ENCODE peak calls at places on chromosomes 5 and 9, in four cellular contexts. Z, K, O and I are unnamed samples.

GRCh38 chr5:61327761-61328753 is 4.0 kb upstream of the ZSWIM6 start:
- DNase-seq in K (peak; percentile 48), Z (peak; percentile 13), O (no peak), I (peak; percentile 95)

GRCh38 chr5:92391-93220 is 638 bp downstream of the PLEKHG4B start:
- DNase-seq in K (no peak), Z (no peak), O (peak; percentile 84), I (no peak)

GRCh38 chr9:9998491-9999287 is 614.1 kb downstream of the PTPRD start:
- DNase-seq in K (no peak), O (peak; percentile 26), Z (no peak), I (no peak)

GRCh38 chr5:6744841-6745705 is 31.8 kb downstream of the TENT4A start:
- DNase-seq in O (no peak), Z (no peak), K (no peak), I (no peak)

GRCh38 chr9:31259824-31260223 is 1124.6 kb upstream of the ACO1 start:
- DNase-seq in O (no peak), K (no peak), Z (no peak), I (no peak)

GRCh38 chr5:176743828-176744583 is 66.4 kb upstream of the UNC5A start:
- DNase-seq in O (peak; percentile 26), Z (no peak), K (no peak), I (no peak)

GRCh38 chr9:4741365-4742031 is 496 bp upstream of the AK3 start:
- DNase-seq in Z (peak; percentile 38), K (no peak), O (no peak), I (no peak)

GRCh38 chr5:131160134-131160533 is 4.9 kb downstream of the HINT1 start:
- DNase-seq in K (no peak), Z (no peak), O (no peak), I (no peak)

GRCh38 chr9:119968837-119969707 is 599.8 kb upstream of the BRINP1 start:
- DNase-seq in Z (peak; percentile 72), O (peak; percentile 76), K (no peak), I (peak; percentile 61)

GRCh38 chr9:119026120-119026519 is 343.1 kb downstream of the BRINP1 start:
- DNase-seq in K (no peak), Z (no peak), O (peak; percentile 16), I (no peak)

GRCh38 chr5:139287890-139288635 is 5.5 kb upstream of the MATR3 start:
- DNase-seq in Z (no peak), O (no peak), K (no peak), I (no peak)

GRCh38 chr9:133476531-133476930 is 2.4 kb downstream of the SLC2A6 start:
- DNase-seq in O (no peak), Z (no peak), K (no peak), I (peak; percentile 24)

GRCh38 chr9:133531293-133531692 is 3.2 kb upstream of the ADAMTSL2 start:
- DNase-seq in Z (no peak), O (peak; percentile 62), K (no peak), I (no peak)

GRCh38 chr9:117411547-117411946 is 3.3 kb downstream of the ASTN2 start:
- DNase-seq in O (peak; percentile 74), K (no peak), Z (peak; percentile 27), I (peak; percentile 6)

GRCh38 chr9:134960701-134961181 is 43.0 kb upstream of the FCN1 start:
- DNase-seq in Z (no peak), O (no peak), K (no peak), I (no peak)

GRCh38 chr5:158895573-158895972 is 204.1 kb downstream of the EBF1 start:
- DNase-seq in Z (no peak), O (no peak), K (no peak), I (no peak)

GRCh38 chr9:22514866-22515265 is 68.2 kb downstream of the DMRTA1 start:
- DNase-seq in O (no peak), Z (no peak), K (no peak), I (no peak)

GRCh38 chr5:137561572-137561971 is 62.4 kb upstream of the SPOCK1 start:
- DNase-seq in Z (no peak), O (no peak), K (no peak), I (no peak)

DNA sequence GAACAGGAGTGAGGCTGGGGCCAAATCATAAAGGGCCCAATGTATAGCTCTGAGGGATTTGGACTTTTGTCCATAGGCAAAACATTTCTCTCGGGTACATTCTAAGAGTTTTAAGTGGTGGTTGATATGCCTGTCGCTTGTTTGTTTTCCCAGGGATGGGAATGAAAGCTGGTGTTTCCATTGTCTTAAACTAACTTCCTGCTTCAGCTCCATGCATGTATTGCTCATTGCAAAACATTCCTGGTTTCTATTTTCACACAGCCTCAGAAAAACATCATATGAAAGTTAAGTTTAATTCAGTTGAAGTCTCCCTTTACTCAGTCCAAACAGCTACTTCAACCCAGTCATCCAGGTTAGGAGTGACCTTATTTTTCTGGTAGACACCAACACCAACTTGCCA is 235.0 kb downstream of the ACTL7B start:
- DNase-seq in O (no peak), Z (no peak), K (no peak), I (no peak)
- TF ChIP-seq USF2 in O (no peak), Z (no peak), K (no peak), I (no peak)

GRCh38 chr9:92706218-92706940 is 36.4 kb upstream of the IPPK start:
- DNase-seq in Z (peak; percentile 17), O (no peak), K (no peak), I (no peak)

GRCh38 chr9:92709954-92710353 is 40.0 kb upstream of the IPPK start:
- DNase-seq in K (no peak), Z (no peak), O (no peak), I (no peak)

GRCh38 chr9:92707530-92707929 is 37.6 kb upstream of the IPPK start:
- DNase-seq in K (no peak), O (no peak), Z (no peak), I (no peak)

GRCh38 chr9:92709240-92709639 is 39.3 kb upstream of the IPPK start:
- DNase-seq in K (no peak), Z (no peak), O (no peak), I (no peak)

GRCh38 chr9:92704528-92704927 is 34.6 kb upstream of the IPPK start:
- DNase-seq in K (no peak), Z (no peak), O (no peak), I (no peak)
- TF ChIP-seq RCOR1 in K (no peak), Z (no peak), O (no peak), I (no peak)

GRCh38 chr9:126495411-126496180 is 118.1 kb upstream of the LMX1B start:
- DNase-seq in O (no peak), Z (no peak), K (no peak), I (no peak)
- TF ChIP-seq USF2 in O (no peak), Z (no peak), K (no peak), I (no peak)

GRCh38 chr5:68554566-68555279 is 339.2 kb downstream of the PIK3R1 start:
- DNase-seq in O (peak; percentile 72), K (no peak), Z (peak; percentile 17), I (peak; percentile 59)
- TF ChIP-seq RCOR1 in O (peak; percentile 90), K (no peak), Z (peak; percentile 62), I (no peak)